ENCODE peak calls at places on chromosomes 12 and 14, in seven cellular contexts. I is stromal cell of bone marrow, G is AG09309, V is astrocyte of the spinal cord, E is T follicular helper cell, W is HFFc6, F is pancreas. H is an unnamed sample.

GRCh38 chr12:75704664-75705063 is 193.3 kb upstream of the KRR1 start:
- DNase-seq in I (no peak), G (no peak), V (peak), E (no peak), W (no peak), F (no peak), H (no peak)

GRCh38 chr12:105259226-105259625 is 23.3 kb upstream of the APPL2 start:
- DNase-seq in I (no peak), G (no peak), V (no peak), E (no peak), W (no peak), F (no peak), H (no peak)

GRCh38 chr12:79252358-79253075 is 387.9 kb downstream of the SYT1 start:
- DNase-seq in I (no peak), G (no peak), V (peak), E (no peak), W (no peak), F (no peak), H (no peak)

GRCh38 chr14:79549515-79549914 is 661.8 kb downstream of the DIO2 start:
- DNase-seq in I (peak), G (no peak), V (peak), E (no peak), W (no peak), F (no peak), H (no peak)

GRCh38 chr12:1592444-1593231 is 1.7 kb downstream of the FBXL14 start:
- DNase-seq in I (no peak), G (no peak), V (peak), E (peak), W (peak), F (peak), H (peak)

GRCh38 chr12:50404307-50404706 is 3.6 kb downstream of the LARP4 start:
- DNase-seq in I (no peak), G (no peak), V (no peak), E (no peak), W (no peak), F (no peak), H (no peak)

GRCh38 chr14:105473033-105473676 is 1.5 kb upstream of the CRIP2 start:
- DNase-seq in I (no peak), G (no peak), V (no peak), E (no peak), W (no peak), F (no peak), H (no peak)

GRCh38 chr12:24705741-24706358 is 243.1 kb downstream of the BCAT1 start:
- DNase-seq in I (no peak), G (no peak), V (no peak), E (no peak), W (no peak), F (no peak), H (no peak)

GRCh38 chr12:47942327-47943230 is 20.8 kb upstream of the TMEM106C start:
- DNase-seq in I (no peak), G (no peak), V (no peak), E (no peak), W (no peak), F (no peak), H (no peak)

GRCh38 chr12:132506730-132507538 is 17.0 kb downstream of the FBRSL1 start:
- DNase-seq in I (peak), G (no peak), V (peak), E (peak), W (peak), F (peak), H (peak)

GRCh38 chr12:11661491-11662085 is 12.1 kb downstream of the ETV6 start:
- DNase-seq in I (no peak), G (no peak), V (no peak), E (no peak), W (no peak), F (no peak), H (no peak)

GRCh38 chr12:113267621-113268020 is 46.4 kb downstream of the TPCN1 start:
- DNase-seq in I (no peak), G (no peak), V (no peak), E (no peak), W (no peak), F (no peak), H (no peak)

GRCh38 chr14:90649096-90649495 is 167.1 kb downstream of the TTC7B start:
- DNase-seq in I (no peak), G (no peak), V (peak), E (no peak), W (no peak), F (no peak), H (no peak)

GRCh38 chr12:13436696-13437391 is 240.3 kb downstream of the EMP1 start:
- DNase-seq in I (peak), G (no peak), V (no peak), E (no peak), W (no peak), F (peak), H (no peak)

GRCh38 chr12:56571131-56571530 is 49.5 kb downstream of the RBMS2 start:
- DNase-seq in I (no peak), G (no peak), V (no peak), E (no peak), W (no peak), F (no peak), H (no peak)

GRCh38 chr14:81435578-81436295 is 35.6 kb upstream of the STON2 start:
- DNase-seq in I (no peak), G (no peak), V (peak), E (no peak), W (no peak), F (peak), H (no peak)

GRCh38 chr14:101706509-101707284 is 54.8 kb upstream of the PPP2R5C start:
- DNase-seq in I (no peak), G (no peak), V (no peak), E (no peak), W (no peak), F (no peak), H (no peak)

GRCh38 chr12:23760495-23760894 is 189.0 kb downstream of the SOX5 start:
- DNase-seq in I (no peak), G (no peak), V (peak), E (no peak), W (no peak), F (no peak), H (no peak)

GRCh38 chr14:59100203-59100602 is 88.3 kb upstream of the DAAM1 start:
- DNase-seq in I (no peak), G (no peak), V (no peak), E (no peak), W (no peak), F (no peak), H (no peak)